ENCODE peak calls at places on chromosomes 16 and 17, in seven cellular contexts. Y, D, Z, I, V, E and O are unnamed samples.

GRCh38 chr16:59164461-59164860 is 430.3 kb upstream of the GOT2 start:
- DNase-seq in Y (no peak), D (peak), Z (no peak), I (no peak), V (peak), E (peak), O (no peak)

GRCh38 chr16:67100569-67101300 is 9.0 kb upstream of the PHAF1 start:
- DNase-seq in Y (peak), D (peak), Z (no peak), I (no peak), V (no peak), E (peak), O (peak)

GRCh38 chr16:84660973-84661372 is 12.7 kb downstream of the KLHL36 start:
- DNase-seq in Y (no peak), D (no peak), Z (no peak), I (no peak), V (no peak), E (no peak), O (no peak)

GRCh38 chr16:50509521-50510341 is 38.5 kb upstream of the NKD1 start:
- DNase-seq in Y (peak), D (peak), Z (peak), I (peak), V (peak), E (peak), O (no peak)

GRCh38 chr17:18241229-18241871 is 15.9 kb downstream of the LLGL1 start:
- DNase-seq in Y (no peak), D (no peak), Z (peak), I (peak), V (no peak), E (no peak), O (no peak)

GRCh38 chr17:83067718-83068261 is 11.6 kb upstream of the METRNL start:
- DNase-seq in Y (peak), D (no peak), Z (peak), I (no peak), V (no peak), E (no peak), O (peak)

GRCh38 chr17:57086069-57086930 is 1.3 kb downstream of the AKAP1 start:
- DNase-seq in Y (peak), D (peak), Z (peak), I (peak), V (peak), E (peak), O (peak)

GRCh38 chr16:67897231-67897630 is 4.2 kb downstream of the PSKH1 start:
- DNase-seq in Y (peak), D (no peak), Z (no peak), I (no peak), V (no peak), E (peak), O (no peak)

GRCh38 chr16:30972872-30973271 is 12.1 kb upstream of the HSD3B7 start:
- DNase-seq in Y (peak), D (peak), Z (no peak), I (no peak), V (no peak), E (peak), O (no peak)

GRCh38 chr17:69412336-69412735 is 2.2 kb upstream of the MAP2K6 start:
- DNase-seq in Y (no peak), D (no peak), Z (no peak), I (no peak), V (no peak), E (no peak), O (no peak)

GRCh38 chr17:76481091-76481655 is 13.8 kb downstream of the AANAT start:
- DNase-seq in Y (no peak), D (no peak), Z (no peak), I (no peak), V (no peak), E (no peak), O (no peak)

GRCh38 chr16:370443-370842 is at the start of gene MRPL28:
- DNase-seq in Y (peak), D (peak), Z (peak), I (peak), V (peak), E (peak), O (peak)

GRCh38 chr17:72422505-72423285 is 301.9 kb downstream of the SOX9 start:
- DNase-seq in Y (peak), D (peak), Z (no peak), I (no peak), V (no peak), E (peak), O (peak)

GRCh38 chr17:72419866-72420774 is 299.3 kb downstream of the SOX9 start:
- DNase-seq in Y (no peak), D (no peak), Z (no peak), I (no peak), V (no peak), E (no peak), O (no peak)

GRCh38 chr17:72422204-72422504 is 301.3 kb downstream of the SOX9 start:
- DNase-seq in Y (no peak), D (no peak), Z (no peak), I (no peak), V (no peak), E (no peak), O (no peak)

GRCh38 chr17:72420775-72421127 is 299.9 kb downstream of the SOX9 start:
- DNase-seq in Y (no peak), D (no peak), Z (no peak), I (no peak), V (no peak), E (no peak), O (no peak)

GRCh38 chr17:72421128-72422092 is 300.6 kb downstream of the SOX9 start:
- DNase-seq in Y (peak), D (peak), Z (no peak), I (no peak), V (no peak), E (peak), O (peak)
- H3K9ac ChIP-seq in Y (no peak), D (no peak), Z (no peak), I (no peak), V (no peak), E (no peak), O (no peak)

GRCh38 chr17:64091116-64091515 is 38.8 kb downstream of the ERN1 start:
- DNase-seq in Y (peak), D (no peak), Z (no peak), I (no peak), V (no peak), E (no peak), O (no peak)
- H3K23ac ChIP-seq in Y (no peak), D (no peak), Z (no peak), I (no peak), V (no peak), E (no peak), O (no peak)

GRCh38 chr17:35080536-35080935 is 17.0 kb upstream of the RFFL start:
- DNase-seq in Y (no peak), D (no peak), Z (no peak), I (no peak), V (no peak), E (no peak), O (no peak)
- H3K9ac ChIP-seq in Y (no peak), D (no peak), Z (no peak), I (peak), V (no peak), E (no peak), O (no peak)

DNA sequence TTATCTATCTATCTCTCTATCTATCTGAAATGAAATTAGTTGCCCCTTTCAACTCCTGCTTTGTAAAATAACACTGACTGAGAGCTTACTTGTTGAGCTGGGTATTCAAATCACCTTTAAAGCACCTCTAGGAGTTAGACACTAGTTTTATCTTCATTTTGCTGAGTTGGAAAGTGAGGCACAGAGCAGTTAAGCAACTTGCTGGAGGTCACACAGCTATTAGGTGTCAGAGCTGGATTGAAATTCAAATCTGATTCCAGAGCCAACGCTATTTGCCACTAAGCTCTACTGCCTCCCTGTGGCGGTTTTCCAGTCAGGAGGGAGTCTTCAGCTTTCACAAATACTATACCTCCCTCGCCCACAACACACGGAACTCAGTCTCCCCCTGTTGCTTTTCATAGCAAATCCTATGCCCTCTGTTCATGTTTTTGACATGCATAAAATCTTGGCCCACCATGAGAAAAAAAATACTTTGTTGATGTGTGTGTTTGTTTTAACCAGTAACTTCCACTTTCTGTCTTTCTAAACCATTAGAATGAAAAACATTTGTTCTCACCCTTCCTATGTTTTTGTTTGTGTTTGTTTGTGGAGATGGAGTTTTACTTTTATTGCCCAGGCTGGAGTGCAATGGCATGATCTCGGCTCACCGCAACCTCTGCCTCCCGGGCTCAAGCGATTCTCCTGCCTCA is 74.8 kb upstream of the SMURF2 start:
- DNase-seq in Y (peak), D (peak), Z (peak), I (peak), V (no peak), E (peak), O (peak)
- H3K23ac ChIP-seq in Y (no peak), D (no peak), Z (no peak), I (no peak), V (no peak), E (no peak), O (no peak)

GRCh38 chr17:43573579-43574321 is 27.6 kb upstream of the ETV4 start:
- DNase-seq in Y (no peak), D (no peak), Z (no peak), I (no peak), V (no peak), E (no peak), O (no peak)
- H3K9ac ChIP-seq in Y (no peak), D (no peak), Z (no peak), I (no peak), V (no peak), E (no peak), O (no peak)

GRCh38 chr17:73941919-73942530 is 261.5 kb upstream of the RPL38 start:
- DNase-seq in Y (no peak), D (no peak), Z (no peak), I (no peak), V (no peak), E (no peak), O (no peak)

GRCh38 chr17:73939808-73940207 is 263.7 kb upstream of the RPL38 start:
- DNase-seq in Y (no peak), D (no peak), Z (no peak), I (no peak), V (no peak), E (no peak), O (no peak)

GRCh38 chr17:73936908-73937627 is 266.4 kb upstream of the RPL38 start:
- DNase-seq in Y (no peak), D (no peak), Z (no peak), I (no peak), V (no peak), E (no peak), O (no peak)

GRCh38 chr17:73940511-73940910 is 263.0 kb upstream of the RPL38 start:
- DNase-seq in Y (no peak), D (no peak), Z (no peak), I (no peak), V (no peak), E (no peak), O (no peak)

GRCh38 chr17:73938706-73939105 is 264.8 kb upstream of the RPL38 start:
- DNase-seq in Y (no peak), D (no peak), Z (no peak), I (no peak), V (no peak), E (no peak), O (no peak)
- H3K23ac ChIP-seq in Y (no peak), D (no peak), Z (no peak), I (no peak), V (no peak), E (no peak), O (no peak)

DNA sequence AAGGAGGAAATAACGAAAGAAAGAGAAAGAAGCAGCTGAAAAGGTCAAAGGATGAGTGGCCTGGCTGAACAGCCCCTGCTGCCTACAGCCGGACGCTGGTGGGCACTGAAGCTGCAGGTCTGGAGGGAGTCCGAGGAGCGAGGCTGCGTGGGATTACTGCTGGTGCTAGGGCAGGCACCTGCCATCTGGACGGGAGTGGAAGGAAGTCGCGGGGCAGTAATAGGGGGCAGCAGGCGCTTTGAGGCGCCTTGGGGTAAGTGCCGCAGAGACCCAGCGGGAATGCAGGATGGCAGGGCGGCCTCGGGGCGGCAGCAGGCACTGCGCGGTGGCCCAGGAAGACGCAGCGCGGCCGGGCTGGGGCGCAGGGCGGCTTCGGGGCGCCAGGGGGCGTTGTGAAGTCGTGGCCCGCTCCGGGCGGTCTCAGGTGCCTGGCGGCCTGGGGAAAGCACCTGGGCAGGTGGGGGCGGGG is 305 bp upstream of the SCNN1G start:
- DNase-seq in Y (peak), D (peak), Z (peak), I (peak), V (peak), E (peak), O (peak)
- H3K9ac ChIP-seq in Y (no peak), D (no peak), Z (no peak), I (no peak), V (peak), E (no peak), O (no peak)